ENCODE peak calls at places on chromosomes 13 and 19, in nine cellular contexts. D is stomach, W is H1, A is sigmoid colon, I is breast epithelium, Z is HCT116, O is GM12878, Y is esophagus muscularis mucosa, N is prostate gland. E is an unnamed sample. For H3K36me3, the result is how much of the 10 kb centered on the place peaks cover.

GRCh38 chr13:75021151-75021550 is 460.8 kb downstream of the TBC1D4 start:
- DNase-seq in Z (no peak), I (no peak), O (no peak), N (no peak), A (no peak), D (no peak), W (no peak), Y (no peak), E (no peak)

GRCh38 chr13:98890186-98890585 is 87.7 kb downstream of the DOCK9 start:
- DNase-seq in Y (no peak), I (no peak), N (peak), Z (no peak), O (no peak), W (no peak), D (no peak), A (peak), E (no peak)

GRCh38 chr19:15173746-15174404 is 26.9 kb downstream of the NOTCH3 start:
- DNase-seq in W (no peak), Y (no peak), Z (no peak), I (no peak), O (no peak), D (no peak), N (no peak), A (no peak), E (no peak)

GRCh38 chr13:113991191-113991669 is 17.4 kb upstream of the C13orf46 start:
- DNase-seq in D (no peak), Y (no peak), W (no peak), N (no peak), Z (no peak), A (peak), I (no peak), O (no peak), E (no peak)

GRCh38 chr13:28449826-28450773 is 44.8 kb downstream of the FLT1 start:
- DNase-seq in W (no peak), N (no peak), D (no peak), O (no peak), Y (no peak), A (no peak), Z (no peak), I (no peak), E (no peak)

GRCh38 chr13:114037674-114038073 is 63.8 kb upstream of the C13orf46 start:
- DNase-seq in A (no peak), O (no peak), D (no peak), W (no peak), N (no peak), I (no peak), Z (no peak), Y (no peak), E (no peak)

GRCh38 chr19:48386981-48387380 is 4.4 kb downstream of the KDELR1 start:
- DNase-seq in O (no peak), N (no peak), W (no peak), D (no peak), Y (no peak), I (no peak), A (no peak), Z (no peak), E (no peak)

GRCh38 chr13:43935878-43936277 is 56.2 kb downstream of the LACC1 start:
- DNase-seq in Y (no peak), Z (no peak), I (no peak), N (no peak), O (no peak), A (no peak), D (no peak), W (no peak), E (no peak)

GRCh38 chr13:46801831-46802230 is 4.9 kb upstream of the ESD start:
- DNase-seq in Z (no peak), Y (no peak), I (no peak), O (no peak), W (no peak), A (no peak), D (no peak), N (no peak), E (no peak)

DNA sequence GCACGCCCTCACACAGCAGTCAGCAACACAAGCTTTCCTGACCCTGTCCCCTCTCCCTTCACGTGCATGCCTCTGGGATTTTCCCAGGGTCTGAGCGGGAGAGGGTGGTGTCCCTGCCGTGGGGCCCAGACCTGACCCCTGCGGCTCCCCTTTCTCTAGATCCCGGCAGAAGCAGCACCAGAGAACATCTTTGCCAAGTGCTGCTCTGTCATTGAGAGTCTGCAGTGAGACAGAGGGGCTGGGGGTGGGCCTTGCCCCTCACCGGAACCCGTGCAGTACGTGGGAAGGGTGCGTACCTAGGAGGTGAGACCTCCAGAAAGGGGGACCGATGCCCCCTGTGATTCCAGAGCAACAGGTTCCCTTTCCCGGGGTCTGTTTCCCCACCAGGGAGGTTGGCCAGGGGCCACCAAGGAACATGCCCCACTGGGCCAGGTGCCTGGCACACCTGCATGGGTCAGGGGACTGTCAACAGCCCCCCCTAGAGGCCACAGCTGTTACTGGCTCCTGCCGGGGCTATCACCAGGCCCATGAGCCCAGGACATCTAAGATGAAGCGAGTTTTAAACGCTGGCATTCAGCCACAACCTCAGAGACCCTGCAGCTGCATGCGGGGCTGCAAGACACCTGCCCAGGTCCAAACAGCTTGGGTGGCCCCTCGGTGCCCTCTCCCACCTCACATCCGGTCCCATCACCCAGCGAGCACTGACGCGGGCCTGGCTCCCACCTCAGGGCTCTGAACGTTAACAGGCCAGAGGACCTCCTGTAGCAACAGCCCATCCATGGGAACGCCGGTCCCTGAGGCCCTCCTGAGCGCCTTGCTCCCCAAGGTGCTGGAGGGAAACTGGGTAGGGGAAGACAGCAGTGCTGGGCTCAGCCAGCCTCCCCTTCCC is 12.3 kb downstream of the KHSRP start:
- DNase-seq in D (peak), Y (no peak), N (peak), W (peak), A (peak), Z (peak), O (no peak), I (no peak), E (peak)
- TF ChIP-seq POLR2A in D (no peak), Y (no peak), N (no peak), W (peak), A (no peak), Z (no peak), O (peak), I (no peak), E (no peak)

GRCh38 chr13:104580931-104581330 is 1514.7 kb upstream of the SLC10A2 start:
- DNase-seq in W (no peak), Z (no peak), N (no peak), Y (no peak), A (no peak), D (no peak), O (no peak), I (no peak), E (no peak)
- H3K36me3 ChIP-seq in W (under half), Z (under half), N (under half), Y (under half), A (under half), D (under half), O (under half), I (under half), E (under half)

DNA sequence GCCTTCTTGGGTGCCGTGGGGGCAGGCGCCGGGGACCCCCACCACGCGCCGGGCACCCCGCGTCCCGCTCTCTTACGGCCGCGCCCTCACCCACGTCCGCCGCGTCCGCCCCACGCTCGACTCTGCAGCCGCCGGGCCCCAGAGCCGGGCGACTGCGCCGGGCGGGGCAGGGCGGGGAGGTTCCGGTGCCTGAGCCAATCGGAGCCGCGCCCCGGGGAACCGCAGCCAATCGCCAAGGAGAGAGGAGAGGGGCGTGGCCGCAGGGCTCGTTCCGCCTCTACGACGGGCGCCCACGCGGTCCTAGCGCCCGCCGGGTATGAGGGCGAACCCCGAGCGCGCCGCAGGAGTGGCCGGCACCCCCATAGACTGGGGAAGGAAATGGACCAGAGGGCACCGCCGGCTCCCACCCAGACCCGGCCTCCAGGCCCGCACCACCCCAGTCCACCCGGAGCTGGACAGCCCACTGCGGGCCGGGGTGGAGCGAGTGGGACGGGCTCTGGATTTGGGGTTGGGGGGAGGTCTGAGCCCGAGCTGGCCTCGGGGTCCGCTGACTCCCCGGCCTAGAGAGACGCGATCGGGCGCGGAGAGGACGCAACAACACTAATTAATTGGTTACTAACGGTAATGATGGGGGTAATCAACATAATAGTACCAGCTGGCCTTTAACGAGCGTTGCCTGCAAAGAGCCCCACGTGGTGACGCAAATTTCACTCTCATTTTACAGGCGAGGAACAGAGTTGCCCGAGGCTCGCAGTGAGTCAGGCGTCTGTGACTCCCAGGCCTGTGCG is at the start of gene MFSD12:
- DNase-seq in W (peak), D (peak), I (peak), O (peak), N (peak), Y (peak), A (peak), Z (peak), E (peak)
- TF ChIP-seq POLR2AphosphoS5 in W (no peak), D (peak), I (peak), O (peak), N (peak), Y (peak), A (peak), Z (peak), E (peak)

DNA sequence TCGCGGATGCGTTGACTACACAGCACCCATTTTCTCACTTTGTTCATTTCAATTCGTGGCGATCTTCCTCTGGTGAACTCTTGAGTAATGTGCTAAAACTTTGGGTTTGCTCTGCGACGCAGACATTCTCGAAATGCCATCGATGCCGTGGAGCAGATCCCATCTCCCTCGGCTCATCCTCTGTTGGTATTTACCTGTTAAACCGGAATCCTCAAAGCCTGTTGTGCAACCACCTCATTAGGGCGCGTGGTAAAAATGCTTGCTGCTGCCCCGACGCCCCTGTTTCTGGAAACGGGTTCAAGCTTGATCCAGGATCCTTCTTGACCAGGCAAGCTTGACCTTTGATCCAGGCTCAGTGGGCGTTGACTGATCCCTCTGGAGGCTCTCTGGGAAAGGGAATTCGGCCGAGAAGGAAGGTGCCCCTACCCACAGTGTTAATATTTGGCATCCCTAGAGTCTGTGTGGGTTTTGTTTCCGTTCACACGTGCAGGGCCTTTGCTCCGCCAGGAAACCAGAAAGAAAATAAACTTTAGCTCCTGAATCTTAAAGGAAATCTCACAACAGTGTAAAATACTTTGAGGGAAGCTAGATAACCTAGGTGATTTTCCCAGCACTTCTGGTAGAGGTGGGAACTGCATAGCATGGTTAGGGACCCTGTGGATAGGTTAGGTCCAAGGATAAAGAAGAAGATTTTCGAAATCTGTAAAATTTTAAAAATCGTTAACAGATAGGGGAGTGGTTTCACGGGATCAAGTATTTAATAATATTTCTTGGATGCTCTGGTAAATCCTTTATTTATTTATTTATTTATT is 1.0 kb downstream of the LSM14A start:
- DNase-seq in N (peak), I (peak), D (peak), O (no peak), A (no peak), Z (no peak), W (peak), Y (peak), E (peak)
- TF ChIP-seq POLR2A in N (peak), I (no peak), D (no peak), O (no peak), A (no peak), Z (no peak), W (no peak), Y (no peak), E (no peak)

DNA sequence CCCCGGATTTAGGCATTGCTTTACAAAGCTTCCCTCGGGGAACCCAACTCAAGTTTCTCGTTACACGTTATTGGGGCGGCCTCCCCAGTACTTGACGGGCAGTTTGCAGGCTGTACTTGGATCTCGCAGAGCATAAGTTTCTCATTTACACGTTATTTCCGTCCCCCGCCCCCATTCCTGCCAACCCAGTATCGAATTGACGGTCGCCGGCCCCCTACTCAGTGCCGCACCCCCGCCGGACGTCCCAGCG is 525 bp downstream of the SMG9 start:
- DNase-seq in O (no peak), W (no peak), N (no peak), Y (no peak), I (no peak), A (no peak), Z (no peak), D (no peak), E (no peak)
- H3K36me3 ChIP-seq in O (under half), W (under half), N (under half), Y (under half), I (under half), A (under half), Z (under half), D (under half), E (under half)

GRCh38 chr13:41465215-41465907 is 8.0 kb downstream of the RGCC start:
- DNase-seq in W (no peak), N (no peak), A (no peak), D (peak), Y (no peak), Z (no peak), I (no peak), O (peak), E (peak)
- TF ChIP-seq POLR2AphosphoS5 in W (no peak), N (no peak), A (peak), D (peak), Y (peak), Z (no peak), I (no peak), O (peak), E (peak)

GRCh38 chr19:58516246-58516836 is 3.3 kb downstream of the ZBTB45 start:
- DNase-seq in W (no peak), D (no peak), I (no peak), O (no peak), Z (no peak), Y (no peak), A (no peak), N (no peak), E (no peak)

GRCh38 chr19:58518261-58519086 is 1.1 kb downstream of the ZBTB45 start:
- DNase-seq in A (no peak), N (no peak), Y (no peak), W (no peak), I (no peak), O (no peak), Z (no peak), D (no peak), E (peak)

GRCh38 chr19:58519087-58519354 is 589 bp downstream of the ZBTB45 start:
- DNase-seq in Y (no peak), O (no peak), D (peak), Z (no peak), N (peak), A (peak), W (peak), I (peak), E (peak)

GRCh38 chr19:58515259-58515658 is 3.5 kb upstream of the SLC27A5 start:
- DNase-seq in I (no peak), N (no peak), W (no peak), O (no peak), A (no peak), Z (no peak), Y (no peak), D (no peak), E (no peak)

GRCh38 chr19:58516964-58517833 is 2.4 kb downstream of the ZBTB45 start:
- DNase-seq in Y (no peak), O (no peak), I (no peak), Z (no peak), A (no peak), N (no peak), W (no peak), D (no peak), E (no peak)
- TF ChIP-seq POLR2A in Y (no peak), O (peak), I (no peak), Z (no peak), A (no peak), N (no peak), W (no peak), D (no peak), E (no peak)